ENCODE peak calls at places on chromosomes 11 and 22, in four cellular contexts. B, R, K and S are unnamed samples.

GRCh38 chr11:130037058-130037457 is 32.6 kb upstream of the APLP2 start:
- DNase-seq in B (peak), R (peak), K (peak), S (peak)

GRCh38 chr11:10634407-10634806 is 59.1 kb downstream of the IRAG1 start:
- DNase-seq in B (no peak), R (no peak), K (no peak), S (no peak)

GRCh38 chr11:101870510-101870909 is 44.3 kb upstream of the CEP126 start:
- DNase-seq in B (peak), R (peak), K (no peak), S (peak)

GRCh38 chr22:43853328-43853931 is 8.9 kb downstream of the SULT4A1 start:
- DNase-seq in B (no peak), R (no peak), K (no peak), S (no peak)

GRCh38 chr11:28559497-28559896 is 451.3 kb downstream of the METTL15 start:
- DNase-seq in B (no peak), R (peak), K (no peak), S (peak)

GRCh38 chr11:133697603-133698002 is 147.7 kb downstream of the SPATA19 start:
- DNase-seq in B (no peak), R (no peak), K (no peak), S (no peak)

GRCh38 chr11:126628790-126629621 is 273.5 kb downstream of the ST3GAL4 start:
- DNase-seq in B (no peak), R (peak), K (no peak), S (no peak)

GRCh38 chr11:26186389-26186788 is 145.5 kb upstream of the ANO3 start:
- DNase-seq in B (peak), R (no peak), K (no peak), S (no peak)

GRCh38 chr11:74474316-74474715 is 7.0 kb upstream of the KCNE3 start:
- DNase-seq in B (no peak), R (no peak), K (no peak), S (no peak)

GRCh38 chr11:74926304-74927030 is 22.4 kb downstream of the XRRA1 start:
- DNase-seq in B (no peak), R (peak), K (no peak), S (peak)

GRCh38 chr11:113161671-113162589 is 152.5 kb upstream of the TTC12 start:
- DNase-seq in B (no peak), R (no peak), K (no peak), S (no peak)

GRCh38 chr11:117809236-117810055 is 12.4 kb upstream of the DSCAML1 start:
- DNase-seq in B (peak), R (peak), K (no peak), S (no peak)

GRCh38 chr11:115202061-115202460 is 302.2 kb downstream of the CADM1 start:
- DNase-seq in B (no peak), R (no peak), K (no peak), S (no peak)

GRCh38 chr11:63839508-63840355 is 822 bp downstream of the MARK2 start:
- DNase-seq in B (no peak), R (no peak), K (no peak), S (no peak)

GRCh38 chr11:129292768-129293167 is 82.9 kb upstream of the BARX2 start:
- DNase-seq in B (no peak), R (no peak), K (no peak), S (no peak)

GRCh38 chr11:112016765-112017356 is 8.3 kb upstream of the DLAT start:
- DNase-seq in B (peak), R (peak), K (no peak), S (peak)

GRCh38 chr11:117300773-117301172 is 9.6 kb downstream of the BACE1-AS start:
- DNase-seq in B (no peak), R (peak), K (no peak), S (no peak)

GRCh38 chr11:128188346-128189115 is 398.8 kb downstream of the ETS1 start:
- DNase-seq in B (no peak), R (no peak), K (no peak), S (peak)

GRCh38 chr11:6841694-6842093 is 3.8 kb upstream of the OR10A5 start:
- DNase-seq in B (no peak), R (no peak), K (no peak), S (no peak)

GRCh38 chr11:86116996-86117705 is 48.3 kb upstream of the PICALM start:
- DNase-seq in B (peak), R (peak), K (no peak), S (peak)

GRCh38 chr11:104324276-104324675 is 160.3 kb upstream of the PDGFD start:
- DNase-seq in B (no peak), R (no peak), K (no peak), S (no peak)

GRCh38 chr11:123122341-123122740 is 60.4 kb upstream of the HSPA8 start:
- DNase-seq in B (peak), R (peak), K (no peak), S (peak)

GRCh38 chr11:134542401-134543143 is 130.5 kb upstream of the B3GAT1 start:
- DNase-seq in B (peak), R (no peak), K (no peak), S (no peak)

GRCh38 chr11:132093861-132094260 is 723.4 kb downstream of the NTM start:
- DNase-seq in B (no peak), R (no peak), K (no peak), S (no peak)

GRCh38 chr11:120091121-120091520 is 46.8 kb downstream of the TRIM29 start:
- DNase-seq in B (no peak), R (no peak), K (no peak), S (peak)

GRCh38 chr11:43685483-43685882 is 4.9 kb downstream of the HSD17B12 start:
- DNase-seq in B (no peak), R (peak), K (no peak), S (no peak)

GRCh38 chr22:22655452-22656108 is 11.2 kb downstream of the GGTLC2 start:
- DNase-seq in B (no peak), R (peak), K (no peak), S (no peak)

GRCh38 chr11:107857550-107858216 is 904 bp downstream of the SLC35F2 start:
- DNase-seq in B (no peak), R (peak), K (no peak), S (no peak)

GRCh38 chr11:119195680-119196079 is 10.4 kb downstream of the NHERF4 start:
- DNase-seq in B (peak), R (peak), K (peak), S (peak)

GRCh38 chr11:125950178-125950490 is 4.3 kb downstream of the VSIG10L2 start:
- DNase-seq in B (no peak), R (no peak), K (no peak), S (no peak)

GRCh38 chr11:121467965-121468364 is 15.2 kb upstream of the SORL1-AS1 start:
- DNase-seq in B (peak), R (no peak), K (no peak), S (peak)

GRCh38 chr22:43206515-43207161 is 19.7 kb upstream of the TTLL12 start:
- DNase-seq in B (no peak), R (no peak), K (no peak), S (no peak)

GRCh38 chr11:95218149-95218548 is 12.9 kb downstream of the SESN3 start:
- DNase-seq in B (no peak), R (no peak), K (no peak), S (no peak)

GRCh38 chr11:114318361-114318760 is 22.2 kb downstream of the NNMT start:
- DNase-seq in B (no peak), R (peak), K (no peak), S (no peak)

GRCh38 chr22:49403102-49403501 is 424.6 kb downstream of the BRD1 start:
- DNase-seq in B (no peak), R (no peak), K (no peak), S (no peak)